ENCODE peak calls at places on chromosomes 7 and 10, in nine cellular contexts. Y is MG63; C is right cardiac atrium; O is adrenal gland; S is tibial artery; D is iPS DF 6.9; N is uterus; Q is effector memory CD4-positive, alpha-beta T cell; X is transverse colon. G is an unnamed sample. For H3K9me3, the result is how much of the 10 kb centered on the place peaks cover.

GRCh38 chr7:155893664-155894063 is 81.4 kb upstream of the SHH start:
- DNase-seq in S (peak), C (no peak), D (no peak), O (no peak), Q (no peak), Y (no peak), N (no peak), X (no peak), G (no peak)

GRCh38 chr10:49166804-49167628 is 21.2 kb downstream of the TMEM273 start:
- DNase-seq in S (no peak), C (no peak), O (no peak), Q (no peak), N (no peak), D (no peak), Y (no peak), X (no peak), G (no peak)

GRCh38 chr7:75967055-75967454 is 27.3 kb downstream of the TMEM120A start:
- DNase-seq in Y (no peak), Q (no peak), N (no peak), S (no peak), X (no peak), D (no peak), C (peak), O (peak), G (no peak)

GRCh38 chr10:126686271-126686670 is 15.8 kb upstream of the C10orf90 start:
- DNase-seq in Y (no peak), N (no peak), S (no peak), Q (no peak), D (no peak), C (no peak), O (no peak), X (no peak), G (no peak)

GRCh38 chr10:6669269-6669859 is 89.3 kb upstream of the PRKCQ start:
- DNase-seq in N (no peak), S (no peak), Y (no peak), D (no peak), O (no peak), C (no peak), X (no peak), Q (no peak), G (no peak)

GRCh38 chr7:92608380-92609322 is 18.5 kb upstream of the FAM133B start:
- DNase-seq in Y (no peak), N (no peak), O (no peak), S (no peak), D (no peak), X (no peak), C (peak), Q (no peak), G (no peak)

GRCh38 chr10:79347894-79348639 is 798 bp downstream of the PPIF start:
- DNase-seq in Q (peak), N (peak), S (peak), C (peak), X (peak), Y (peak), O (peak), D (no peak), G (peak)

GRCh38 chr10:84768132-84768531 is 439.7 kb downstream of the CCSER2 start:
- DNase-seq in S (no peak), C (no peak), Q (no peak), D (no peak), X (no peak), N (no peak), O (no peak), Y (no peak), G (no peak)

GRCh38 chr7:56479748-56480147 is 363.5 kb upstream of the NUPR2 start:
- DNase-seq in S (no peak), X (no peak), Y (no peak), N (no peak), Q (no peak), C (no peak), O (no peak), D (no peak), G (no peak)

GRCh38 chr10:77974396-77975074 is 48.0 kb upstream of the DLG5 start:
- DNase-seq in D (peak), Y (no peak), S (no peak), N (peak), C (no peak), Q (no peak), O (no peak), X (peak), G (no peak)

GRCh38 chr10:30348378-30348776 is 701 bp downstream of the MTPAP start:
- DNase-seq in C (no peak), Q (no peak), O (no peak), X (no peak), N (no peak), D (no peak), Y (no peak), S (no peak), G (no peak)

GRCh38 chr10:13767721-13768178 is 181.0 kb downstream of the PRPF18 start:
- DNase-seq in O (no peak), Y (no peak), C (no peak), X (no peak), Q (no peak), S (no peak), D (no peak), N (no peak), G (no peak)

GRCh38 chr7:29289156-29290021 is 94.8 kb downstream of the CHN2 start:
- DNase-seq in Q (no peak), D (no peak), O (no peak), N (no peak), C (peak), Y (no peak), S (no peak), X (peak), G (no peak)

GRCh38 chr10:95360122-95360715 is 69.4 kb upstream of the PDLIM1 start:
- DNase-seq in C (no peak), O (no peak), N (no peak), X (no peak), S (no peak), Q (no peak), D (no peak), Y (peak), G (no peak)

GRCh38 chr7:7251742-7252141 is 69.4 kb downstream of the C1GALT1 start:
- DNase-seq in Y (no peak), X (no peak), N (no peak), C (no peak), D (no peak), S (no peak), O (no peak), Q (no peak), G (no peak)

GRCh38 chr10:132911712-132912097 is 30.7 kb downstream of the CFAP46 start:
- DNase-seq in Q (no peak), Y (no peak), O (no peak), C (no peak), N (no peak), S (peak), X (no peak), D (no peak), G (no peak)

GRCh38 chr7:27161721-27162547 is 3.4 kb downstream of the HOXA9 start:
- DNase-seq in C (peak), Q (no peak), N (peak), S (peak), Y (no peak), O (no peak), D (no peak), X (peak), G (no peak)

GRCh38 chr10:69222157-69223027 is 2.3 kb downstream of the HKDC1 start:
- DNase-seq in Q (peak), S (no peak), Y (no peak), C (no peak), X (peak), D (peak), N (peak), O (no peak), G (peak)

GRCh38 chr7:66380285-66380888 is 175.3 kb downstream of the TPST1 start:
- DNase-seq in O (no peak), S (no peak), Y (no peak), Q (no peak), C (no peak), X (no peak), N (no peak), D (no peak), G (no peak)

GRCh38 chr7:143418681-143419458 is 10.2 kb upstream of the EPHA1 start:
- DNase-seq in Y (no peak), O (no peak), N (no peak), X (no peak), D (no peak), C (no peak), Q (no peak), S (no peak), G (no peak)

GRCh38 chr10:5960070-5960972 is 17.0 kb downstream of the IL15RA start:
- DNase-seq in N (peak), Y (no peak), D (no peak), C (no peak), X (no peak), O (no peak), S (no peak), Q (no peak), G (no peak)

GRCh38 chr10:106711313-106711906 is 453.1 kb downstream of the SORCS1 start:
- DNase-seq in D (peak), C (no peak), Q (no peak), X (peak), S (no peak), N (peak), O (no peak), Y (peak), G (no peak)

GRCh38 chr10:71713135-71714040 is 6.2 kb downstream of the C10orf105 start:
- DNase-seq in Y (peak), C (peak), O (peak), D (no peak), S (peak), N (peak), Q (no peak), X (peak), G (no peak)

GRCh38 chr10:71433983-71434744 is 37.4 kb downstream of the CDH23 start:
- DNase-seq in Y (no peak), X (no peak), N (no peak), Q (no peak), S (no peak), D (no peak), O (no peak), C (no peak), G (no peak)

GRCh38 chr7:140593583-140593982 is 47.0 kb downstream of the DENND2A start:
- DNase-seq in D (no peak), O (no peak), S (no peak), Q (no peak), X (no peak), N (no peak), Y (no peak), C (no peak), G (no peak)

GRCh38 chr7:140084972-140085371 is 22.2 kb upstream of the PARP12 start:
- DNase-seq in N (no peak), C (no peak), O (no peak), Q (no peak), D (no peak), Y (no peak), S (no peak), X (no peak), G (no peak)

GRCh38 chr7:55306331-55306730 is 58.8 kb upstream of the LANCL2 start:
- DNase-seq in C (no peak), Y (peak), N (no peak), Q (no peak), S (no peak), D (no peak), X (no peak), O (no peak), G (no peak)

GRCh38 chr7:48299580-48300169 is 128.4 kb downstream of the ABCA13 start:
- DNase-seq in D (peak), N (no peak), S (no peak), Q (no peak), O (peak), X (peak), C (no peak), Y (peak), G (no peak)

GRCh38 chr7:24920702-24921679 is 59.0 kb downstream of the OSBPL3 start:
- DNase-seq in Y (peak), N (no peak), S (no peak), X (no peak), D (no peak), O (no peak), C (no peak), Q (no peak), G (no peak)

GRCh38 chr10:51297438-51297837 is 223.2 kb downstream of the PRKG1 start:
- DNase-seq in N (no peak), C (no peak), X (no peak), Q (no peak), D (no peak), S (no peak), Y (no peak), O (no peak), G (no peak)

GRCh38 chr10:112680586-112680985 is 233.6 kb downstream of the VTI1A start:
- DNase-seq in S (no peak), O (no peak), X (no peak), C (no peak), N (no peak), D (no peak), Y (no peak), Q (no peak), G (no peak)

GRCh38 chr10:80159166-80159888 is 26.8 kb downstream of the PLAC9 start:
- DNase-seq in Q (no peak), N (no peak), Y (no peak), D (no peak), S (no peak), X (no peak), O (no peak), C (no peak), G (no peak)

GRCh38 chr10:104128214-104128613 is 6.2 kb downstream of the SFR1 start:
- DNase-seq in Y (no peak), Q (no peak), C (no peak), N (no peak), S (no peak), D (no peak), O (no peak), X (no peak), G (no peak)

GRCh38 chr10:26215923-26216576 is 524 bp upstream of the GAD2 start:
- DNase-seq in O (no peak), X (no peak), D (no peak), Q (no peak), Y (peak), S (no peak), N (no peak), C (peak), G (no peak)

GRCh38 chr7:107939472-107940145 is 48.6 kb downstream of the DLD start:
- DNase-seq in S (peak), O (peak), Y (peak), X (no peak), N (peak), C (peak), Q (no peak), D (no peak), G (no peak)

GRCh38 chr7:158263110-158263963 is 324.3 kb downstream of the PTPRN2 start:
- DNase-seq in X (peak), C (peak), D (no peak), Q (no peak), N (no peak), O (no peak), S (peak), Y (no peak), G (no peak)

GRCh38 chr7:158262284-158263109 is 325.1 kb downstream of the PTPRN2 start:
- DNase-seq in S (no peak), N (no peak), Y (no peak), O (no peak), D (no peak), Q (no peak), C (no peak), X (no peak), G (no peak)

GRCh38 chr7:158259671-158260423 is 327.8 kb downstream of the PTPRN2 start:
- DNase-seq in N (no peak), O (no peak), X (no peak), C (no peak), D (no peak), Y (no peak), S (no peak), Q (no peak), G (no peak)

GRCh38 chr7:158260567-158261361 is 326.9 kb downstream of the PTPRN2 start:
- DNase-seq in Q (no peak), S (no peak), X (no peak), D (no peak), C (peak), N (no peak), Y (no peak), O (no peak), G (no peak)

DNA sequence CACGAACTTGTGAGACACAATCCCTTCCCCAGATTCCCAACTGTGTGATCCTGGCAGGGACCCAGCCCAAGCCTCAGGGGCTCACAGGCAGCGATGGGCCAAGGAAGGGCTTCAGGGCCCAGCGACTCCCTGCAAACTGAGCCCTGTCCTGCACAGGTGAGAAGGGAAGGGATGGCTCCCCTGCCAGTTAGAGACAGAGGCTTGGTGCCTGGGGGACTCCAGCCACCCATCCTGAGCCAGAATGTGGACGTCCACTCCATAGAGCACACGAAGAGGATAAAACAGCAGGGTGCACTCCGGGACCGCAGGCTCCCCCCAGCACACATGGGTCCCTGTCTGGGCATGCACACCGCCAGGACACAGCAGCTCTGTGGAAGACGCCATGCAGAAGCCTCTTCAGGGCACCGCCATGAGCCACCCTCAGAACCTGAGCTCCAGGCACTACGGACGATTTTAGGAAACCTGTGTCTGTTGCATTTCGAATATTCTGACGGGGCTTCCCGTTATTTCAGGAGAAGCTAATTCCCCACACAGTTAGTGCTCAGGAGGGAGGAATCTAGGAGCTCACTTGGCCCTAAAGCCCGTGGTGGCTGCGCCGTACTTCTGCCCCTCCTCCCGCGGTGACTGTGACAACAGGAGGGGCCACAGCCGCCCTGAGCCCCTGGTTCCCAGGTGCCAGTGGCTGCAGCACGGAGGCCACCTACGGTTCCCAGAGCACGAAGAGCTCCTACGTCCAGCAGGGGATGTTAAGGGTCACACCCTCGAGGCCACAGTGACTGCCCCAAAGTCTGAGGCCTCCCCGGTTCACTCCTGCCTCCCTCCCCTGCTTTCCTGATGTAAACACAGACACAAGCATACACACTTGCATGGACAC is 326.0 kb downstream of the PTPRN2 start:
- DNase-seq in Q (no peak), O (no peak), Y (no peak), C (peak), D (no peak), X (no peak), S (no peak), N (no peak), G (no peak)
- H3K9me3 ChIP-seq in Q (under half), O (under half), Y (under half), C (under half), D (under half), X (under half), S (under half), N (under half), G (under half)

DNA sequence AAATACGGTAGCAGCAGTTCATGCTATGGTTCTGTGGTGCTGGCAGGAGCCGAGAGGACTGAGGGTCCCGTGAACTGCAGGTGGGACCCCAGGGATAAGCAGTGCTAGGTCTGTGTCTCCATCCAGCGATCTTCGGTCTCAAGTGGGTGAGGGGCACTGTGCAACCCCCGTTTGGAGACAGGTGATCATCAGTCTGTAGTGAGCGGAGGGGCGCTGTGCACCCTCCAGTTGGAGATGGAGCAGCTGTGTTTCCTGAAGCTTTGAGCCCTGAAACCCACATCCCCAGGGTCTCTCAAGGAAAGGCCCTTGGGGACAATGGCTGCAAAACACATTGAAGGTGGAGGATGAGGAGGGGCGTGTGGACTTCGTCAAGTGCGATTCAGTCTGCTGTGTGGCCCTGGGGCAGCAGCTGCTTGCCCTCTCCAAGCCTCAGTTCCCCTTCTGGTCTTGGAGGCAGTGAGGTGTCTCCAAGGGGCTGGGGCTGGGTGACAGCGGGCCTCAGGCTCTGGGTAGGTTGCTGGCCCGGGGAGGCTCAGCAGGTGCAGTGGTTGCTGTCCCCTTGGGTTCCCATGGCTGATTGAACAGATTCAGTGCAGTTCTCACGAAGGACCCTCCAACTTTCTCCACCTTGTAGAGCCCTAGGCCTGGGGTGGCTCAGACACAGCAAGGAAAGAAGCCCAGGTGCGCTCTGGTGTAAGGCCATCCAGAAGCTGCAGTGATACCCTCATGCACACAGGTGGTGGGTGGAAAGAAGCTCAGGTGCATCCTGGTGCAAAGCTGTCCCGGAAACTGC is 160.7 kb downstream of the ADARB2 start:
- DNase-seq in N (no peak), O (no peak), S (peak), Q (no peak), C (no peak), Y (no peak), D (no peak), X (no peak), G (no peak)
- H3K9me3 ChIP-seq in N (under half), O (under half), S (under half), Q (under half), C (under half), Y (under half), D (under half), X (under half), G (under half)

DNA sequence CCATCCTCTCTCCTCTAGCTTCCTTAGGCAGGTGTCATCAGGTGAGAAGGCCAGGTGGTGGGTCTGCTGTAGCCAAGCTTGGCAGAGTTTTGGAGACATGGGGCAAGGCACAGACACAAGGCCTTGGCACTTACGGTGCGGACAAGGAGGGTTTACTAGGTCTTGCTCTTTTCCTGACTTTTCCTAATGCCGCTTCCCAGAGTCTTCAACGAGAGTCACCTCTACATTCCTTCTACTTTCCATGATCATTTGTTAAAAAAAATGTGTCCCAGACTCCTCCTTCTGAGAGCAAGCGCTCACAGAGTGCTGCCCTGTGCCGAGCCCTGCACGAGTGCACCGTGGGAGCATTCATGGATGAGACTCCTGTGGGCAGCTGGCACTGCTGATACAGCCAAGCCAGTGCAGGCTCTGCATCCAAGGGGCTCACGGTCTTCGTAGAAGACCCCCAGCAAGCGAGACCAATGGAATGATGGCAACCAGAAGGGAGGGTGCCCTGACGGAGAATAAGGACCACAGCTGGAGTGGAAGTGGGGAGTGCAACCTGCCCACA is 243.0 kb upstream of the MKI67 start:
- DNase-seq in N (no peak), Y (no peak), O (no peak), Q (no peak), S (no peak), C (no peak), D (no peak), X (no peak), G (no peak)
- H3K9me3 ChIP-seq in N (under half), Y (under half), O (under half), Q (under half), S (under half), C (under half), D (under half), X (under half), G (under half)

DNA sequence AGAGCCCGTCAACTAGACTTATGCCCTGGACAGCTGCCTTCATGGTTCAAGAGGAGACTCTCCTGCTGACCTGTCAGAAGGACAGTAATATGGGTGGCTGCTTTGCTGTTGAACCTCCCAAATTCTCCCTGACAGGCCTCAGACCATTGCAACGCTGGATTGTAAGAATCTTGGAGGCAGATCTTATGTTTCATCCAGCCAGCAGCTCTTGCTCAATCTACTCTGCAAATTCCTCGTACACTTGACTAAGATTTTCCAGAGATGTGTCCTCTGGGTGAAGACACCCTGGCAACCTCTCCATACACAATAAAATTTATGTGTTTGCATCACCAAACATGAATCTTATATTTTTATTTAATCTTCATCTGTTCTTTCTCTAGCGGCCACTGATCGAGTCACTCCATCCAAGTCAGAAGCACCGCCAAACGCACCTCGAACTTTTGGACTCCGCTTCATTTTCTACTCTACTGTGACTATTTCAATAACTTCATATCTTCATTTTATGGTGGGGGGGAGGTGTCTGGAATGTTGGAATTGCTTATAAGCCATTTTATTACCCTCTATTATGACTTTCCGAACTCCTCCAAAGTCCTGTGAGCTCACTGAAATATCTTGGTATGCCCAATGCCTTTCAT is 623.2 kb downstream of the ACTR3B start:
- DNase-seq in Y (no peak), X (no peak), N (peak), D (no peak), Q (no peak), O (no peak), S (no peak), C (no peak), G (no peak)
- H3K9me3 ChIP-seq in Y (under half), X (under half), N (under half), D (under half), Q (under half), O (under half), S (under half), C (under half), G (under half)